ENCODE peak calls at places on chromosome 12, in eight cellular contexts. X, C, P, J, B, N, W and V are unnamed samples.

GRCh38 chr12:99960312-99960711 is 24.4 kb downstream of the ANKS1B start:
- DNase-seq in X (no peak), C (no peak), P (no peak), J (no peak), B (no peak), N (no peak), W (no peak), V (no peak)

GRCh38 chr12:49553512-49554088 is 14.3 kb downstream of the MCRS1 start:
- DNase-seq in X (no peak), C (no peak), P (no peak), J (peak; percentile 31), B (no peak), N (no peak), W (no peak), V (no peak)

GRCh38 chr12:90909069-90909676 is 45.8 kb downstream of the CCER1 start:
- DNase-seq in X (peak; percentile 73), C (peak; percentile 67), P (no peak), J (no peak), B (no peak), N (no peak), W (no peak), V (no peak)

GRCh38 chr12:58787021-58787760 is 133.1 kb downstream of the LRIG3 start:
- DNase-seq in X (no peak), C (no peak), P (no peak), J (no peak), B (no peak), N (no peak), W (no peak), V (no peak)

GRCh38 chr12:94649349-94650142 is 811 bp downstream of the TMCC3 start:
- DNase-seq in X (peak; percentile 40), C (peak; percentile 4), P (peak; percentile 53), J (peak; percentile 32), B (no peak), N (peak; percentile 66), W (no peak), V (no peak)

GRCh38 chr12:107236824-107237467 is 143.6 kb upstream of the CRY1 start:
- DNase-seq in X (no peak), C (peak; percentile 54), P (no peak), J (no peak), B (no peak), N (no peak), W (peak; percentile 10), V (no peak)

GRCh38 chr12:28026701-28027100 is 54.2 kb upstream of the PTHLH start:
- DNase-seq in X (no peak), C (no peak), P (no peak), J (no peak), B (no peak), N (no peak), W (no peak), V (no peak)

GRCh38 chr12:63038361-63039100 is 103.6 kb upstream of the PPM1H start:
- DNase-seq in X (no peak), C (no peak), P (no peak), J (no peak), B (no peak), N (no peak), W (no peak), V (no peak)

GRCh38 chr12:106139422-106140141 is 828 bp upstream of the NUAK1 start:
- DNase-seq in X (peak; percentile 86), C (peak; percentile 66), P (no peak), J (no peak), B (no peak), N (peak; percentile 76), W (no peak), V (no peak)

GRCh38 chr12:62517887-62518286 is 51.3 kb downstream of the MON2 start:
- DNase-seq in X (no peak), C (no peak), P (no peak), J (no peak), B (no peak), N (no peak), W (no peak), V (no peak)

GRCh38 chr12:34605955-34606748 is 583.9 kb downstream of the ALG10 start:
- DNase-seq in X (no peak), C (no peak), P (no peak), J (no peak), B (no peak), N (no peak), W (no peak), V (no peak)

GRCh38 chr12:32896438-32897275 is at the start of gene PKP2:
- DNase-seq in X (peak; percentile 91), C (no peak), P (no peak), J (no peak), B (no peak), N (peak; percentile 92), W (no peak), V (no peak)

GRCh38 chr12:56781726-56782125 is 18.6 kb downstream of the HSD17B6 start:
- DNase-seq in X (no peak), C (no peak), P (no peak), J (no peak), B (no peak), N (no peak), W (no peak), V (no peak)

GRCh38 chr12:42129595-42130204 is 15.0 kb downstream of the GXYLT1 start:
- DNase-seq in X (peak; percentile 58), C (peak; percentile 80), P (no peak), J (peak; percentile 7), B (no peak), N (peak; percentile 13), W (no peak), V (no peak)

GRCh38 chr12:262817-263216 is at the start of gene SLC6A13:
- DNase-seq in X (peak; percentile 70), C (no peak), P (no peak), J (no peak), B (no peak), N (no peak), W (no peak), V (no peak)

GRCh38 chr12:130540376-130540775 is 175.7 kb downstream of the RIMBP2 start:
- DNase-seq in X (no peak), C (no peak), P (no peak), J (no peak), B (no peak), N (no peak), W (no peak), V (no peak)

GRCh38 chr12:6569786-6570185 is 1.7 kb upstream of the NOP2 start:
- DNase-seq in X (no peak), C (no peak), P (no peak), J (no peak), B (no peak), N (no peak), W (no peak), V (no peak)

GRCh38 chr12:6570264-6570887 is 2.3 kb upstream of the NOP2 start:
- DNase-seq in X (peak; percentile 65), C (no peak), P (peak; percentile 43), J (peak; percentile 15), B (no peak), N (peak; percentile 64), W (no peak), V (no peak)

GRCh38 chr12:6569312-6569711 is 1.2 kb upstream of the NOP2 start:
- DNase-seq in X (no peak), C (no peak), P (no peak), J (no peak), B (no peak), N (no peak), W (no peak), V (no peak)

GRCh38 chr12:6567824-6568617 is at the start of gene NOP2:
- DNase-seq in X (peak; percentile 97), C (peak; percentile 83), P (peak; percentile 89), J (peak; percentile 83), B (peak; percentile 38), N (peak; percentile 94), W (peak; percentile 66), V (peak; percentile 40)

GRCh38 chr12:6567112-6567680 is 895 bp downstream of the NOP2 start:
- DNase-seq in X (no peak), C (no peak), P (no peak), J (no peak), B (no peak), N (no peak), W (no peak), V (no peak)
- H3K27ac ChIP-seq in X (no peak overlapping the region), C (no peak overlapping the region), P (no peak overlapping the region), J (peak overlapping the region; percentile 75), B (peak overlapping the region; percentile 92), N (peak overlapping the region; percentile 86), W (no peak overlapping the region), V (peak overlapping the region; percentile 92)

GRCh38 chr12:11650279-11650696 is 814 bp downstream of the ETV6 start:
- DNase-seq in X (no peak), C (no peak), P (no peak), J (no peak), B (no peak), N (peak; percentile 58), W (no peak), V (no peak)

GRCh38 chr12:11651377-11651776 is 1.9 kb downstream of the ETV6 start:
- DNase-seq in X (no peak), C (no peak), P (no peak), J (no peak), B (no peak), N (no peak), W (no peak), V (no peak)

GRCh38 chr12:11650697-11651281 is 1.3 kb downstream of the ETV6 start:
- DNase-seq in X (peak; percentile 15), C (peak; percentile 37), P (no peak), J (no peak), B (no peak), N (peak; percentile 15), W (no peak), V (no peak)

GRCh38 chr12:11652351-11653040 is 3.0 kb downstream of the ETV6 start:
- DNase-seq in X (no peak), C (peak; percentile 67), P (no peak), J (no peak), B (no peak), N (peak; percentile 65), W (no peak), V (no peak)

GRCh38 chr12:11651785-11652184 is 2.3 kb downstream of the ETV6 start:
- DNase-seq in X (no peak), C (peak; percentile 42), P (no peak), J (no peak), B (no peak), N (peak; percentile 27), W (no peak), V (no peak)
- H3K27ac ChIP-seq in X (no peak overlapping the region), C (peak overlapping the region; percentile 52), P (peak overlapping the region; percentile 98), J (peak overlapping the region; percentile 1), B (peak overlapping the region; percentile 85), N (peak overlapping the region; percentile 97), W (peak overlapping the region; percentile 43), V (peak overlapping the region; percentile 85)

GRCh38 chr12:113391650-113392340 is 11.9 kb downstream of the SDS start:
- DNase-seq in X (no peak), C (no peak), P (no peak), J (no peak), B (no peak), N (no peak), W (no peak), V (no peak)
- H3K27ac ChIP-seq in X (no peak overlapping the region), C (no peak overlapping the region), P (no peak overlapping the region), J (no peak overlapping the region), B (no peak overlapping the region), N (no peak overlapping the region), W (no peak overlapping the region), V (no peak overlapping the region)

DNA sequence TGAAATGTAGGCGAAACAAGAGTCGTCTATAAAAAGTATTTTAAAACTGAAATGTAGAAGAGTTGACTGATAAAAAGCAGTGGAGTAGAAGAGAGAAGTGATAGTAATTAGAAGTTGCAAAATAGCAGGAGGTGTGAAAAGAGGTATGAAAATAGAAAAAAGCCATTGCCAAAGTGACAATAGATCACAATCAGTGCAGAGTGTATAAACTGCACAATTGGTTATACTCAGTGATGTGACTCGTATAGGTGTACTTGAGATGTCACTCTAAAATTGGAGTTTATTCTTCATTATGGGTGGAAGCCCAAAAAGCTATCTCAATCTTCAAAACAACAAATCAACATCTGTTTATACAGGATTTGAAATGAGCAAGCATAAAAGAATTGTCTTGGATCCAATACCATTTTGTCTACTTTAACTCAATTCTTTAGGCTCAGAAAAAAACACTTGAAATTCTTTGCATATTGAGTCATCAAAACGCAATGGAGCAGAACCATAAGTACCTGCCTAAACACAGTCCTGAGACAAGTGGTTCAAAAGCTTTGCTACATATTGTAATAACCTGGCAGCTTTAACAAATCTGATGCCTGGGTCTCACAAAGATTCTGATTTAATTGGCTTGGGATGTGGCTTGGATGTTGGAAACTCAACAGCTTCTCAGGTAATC is 8.8 kb downstream of the IKBIP start:
- DNase-seq in X (peak; percentile 11), C (peak; percentile 77), P (no peak), J (no peak), B (no peak), N (no peak), W (peak; percentile 47), V (no peak)
- H3K27ac ChIP-seq in X (peak overlapping the region; percentile 2), C (no peak overlapping the region), P (no peak overlapping the region), J (no peak overlapping the region), B (no peak overlapping the region), N (no peak overlapping the region), W (no peak overlapping the region), V (no peak overlapping the region)